ENCODE peak calls at places on chromosomes 3 and 15, in ten cellular contexts. I is HuH-7.5; R is effector memory CD8-positive, alpha-beta T cell; Y is upper lobe of right lung; G is astrocyte; C is activated CD4-positive, alpha-beta T cell treated with anti-CD3 and anti-CD28 coated beads, Interleukin-2, amount 50 U/mL, for 24 hours; Z is astrocyte of the spinal cord; M is non-pigmented ciliary epithelial cell; O is fibroblast of mammary gland; W is CD8-positive, alpha-beta memory T cell. V is an unnamed sample.

GRCh38 chr3:58202917-58203360 is 7.8 kb downstream of the DNASE1L3 start:
- DNase-seq in I (no peak), R (no peak), Y (no peak), G (no peak), C (no peak), Z (no peak), M (no peak), O (no peak), W (no peak), V (no peak)

GRCh38 chr15:33089878-33090757 is 104.4 kb downstream of the FMN1 start:
- DNase-seq in I (no peak), R (no peak), Y (no peak), G (peak), C (no peak), Z (peak), M (peak), O (peak), W (no peak), V (no peak)

GRCh38 chr15:36449084-36449661 is 130.3 kb upstream of the CDIN1 start:
- DNase-seq in I (no peak), R (no peak), Y (no peak), G (no peak), C (no peak), Z (peak), M (no peak), O (peak), W (no peak), V (no peak)

GRCh38 chr15:31175484-31175883 is 74.0 kb upstream of the TRPM1 start:
- DNase-seq in I (no peak), R (no peak), Y (no peak), G (no peak), C (no peak), Z (no peak), M (no peak), O (no peak), W (no peak), V (no peak)

GRCh38 chr3:25293736-25294135 is 134.3 kb upstream of the RARB start:
- DNase-seq in I (no peak), R (no peak), Y (no peak), G (no peak), C (no peak), Z (no peak), M (no peak), O (peak), W (no peak), V (no peak)

GRCh38 chr15:66960519-66960918 is 104.9 kb upstream of the SMAD3 start:
- DNase-seq in I (no peak), R (no peak), Y (no peak), G (no peak), C (no peak), Z (no peak), M (no peak), O (no peak), W (no peak), V (no peak)

GRCh38 chr3:123068227-123069020 is 1.6 kb downstream of the PDIA5 start:
- DNase-seq in I (peak), R (no peak), Y (no peak), G (no peak), C (no peak), Z (no peak), M (no peak), O (peak), W (no peak), V (no peak)

GRCh38 chr15:64122936-64123351 is 27.2 kb downstream of the SNX1 start:
- DNase-seq in I (no peak), R (no peak), Y (no peak), G (no peak), C (no peak), Z (no peak), M (no peak), O (no peak), W (no peak), V (peak)

GRCh38 chr3:14228611-14229470 is 50.2 kb downstream of the LSM3 start:
- DNase-seq in I (no peak), R (no peak), Y (no peak), G (no peak), C (no peak), Z (no peak), M (no peak), O (no peak), W (no peak), V (no peak)

GRCh38 chr15:27573800-27574485 is 525.2 kb downstream of the OCA2 start:
- DNase-seq in I (no peak), R (no peak), Y (no peak), G (no peak), C (no peak), Z (no peak), M (no peak), O (no peak), W (no peak), V (no peak)

GRCh38 chr15:95024388-95024787 is 793.0 kb downstream of the MCTP2 start:
- DNase-seq in I (no peak), R (no peak), Y (no peak), G (peak), C (no peak), Z (peak), M (no peak), O (peak), W (no peak), V (no peak)

GRCh38 chr3:5299146-5299545 is 111.6 kb downstream of the EDEM1 start:
- DNase-seq in I (no peak), R (no peak), Y (no peak), G (no peak), C (no peak), Z (no peak), M (no peak), O (no peak), W (no peak), V (no peak)

GRCh38 chr3:113535898-113536297 is 3.5 kb downstream of the SIDT1 start:
- DNase-seq in I (no peak), R (no peak), Y (no peak), G (no peak), C (no peak), Z (no peak), M (no peak), O (no peak), W (no peak), V (no peak)

GRCh38 chr15:77419050-77419835 is 661 bp downstream of the PEAK1 start:
- DNase-seq in I (peak), R (peak), Y (peak), G (peak), C (peak), Z (peak), M (no peak), O (peak), W (peak), V (peak)

GRCh38 chr3:172536993-172537419 is 13.8 kb upstream of the TNFSF10 start:
- DNase-seq in I (no peak), R (no peak), Y (no peak), G (no peak), C (no peak), Z (no peak), M (no peak), O (no peak), W (no peak), V (no peak)

GRCh38 chr15:49242820-49243219 is 72.8 kb downstream of the GALK2 start:
- DNase-seq in I (no peak), R (no peak), Y (no peak), G (peak), C (no peak), Z (peak), M (peak), O (peak), W (no peak), V (no peak)

GRCh38 chr3:14345496-14346150 is 56.8 kb upstream of the SLC6A6 start:
- DNase-seq in I (no peak), R (no peak), Y (no peak), G (peak), C (no peak), Z (no peak), M (no peak), O (no peak), W (no peak), V (no peak)

GRCh38 chr3:69385033-69385722 is 710 bp downstream of the FRMD4B start:
- DNase-seq in I (no peak), R (no peak), Y (no peak), G (no peak), C (no peak), Z (no peak), M (no peak), O (no peak), W (no peak), V (no peak)

GRCh38 chr15:83115831-83116565 is 8.6 kb downstream of the TM6SF1 start:
- DNase-seq in I (no peak), R (no peak), Y (no peak), G (no peak), C (no peak), Z (no peak), M (no peak), O (no peak), W (no peak), V (no peak)